ENCODE peak calls at places on chromosomes 4 and X, in eight cellular contexts. One of them, this sample, is unnamed. For H3K36me3 and H3K27me3, the result is how much of the 10 kb centered on the place peaks cover.

GRCh38 chr4:104743141-104743748 is 248.6 kb upstream of the CXXC4 start:
- DNase-seq in cardiac muscle cell: no peak
- DNase-seq in hepatocyte: no peak
- DNase-seq in endodermal cell: no peak
- DNase-seq in Panc1: no peak
- DNase-seq in stomach: no peak
- DNase-seq in left lung: no peak
- DNase-seq in lower lobe of right lung: no peak
- DNase-seq in this sample: no peak

GRCh38 chrX:153592966-153593688 is 5.8 kb downstream of the CCNQ start:
- DNase-seq in stomach: no peak
- DNase-seq in Panc1: no peak
- DNase-seq in endodermal cell: no peak
- DNase-seq in hepatocyte: no peak
- DNase-seq in left lung: no peak
- DNase-seq in cardiac muscle cell: no peak
- DNase-seq in lower lobe of right lung: peak
- DNase-seq in this sample: no peak

GRCh38 chr4:26132858-26133257 is 188.0 kb upstream of the RBPJ start:
- DNase-seq in lower lobe of right lung: no peak
- DNase-seq in stomach: no peak
- DNase-seq in cardiac muscle cell: no peak
- DNase-seq in Panc1: no peak
- DNase-seq in endodermal cell: peak
- DNase-seq in left lung: no peak
- DNase-seq in hepatocyte: no peak
- DNase-seq in this sample: peak

GRCh38 chrX:49287665-49288064 is 15.8 kb upstream of the GAGE10 start:
- DNase-seq in endodermal cell: no peak
- DNase-seq in stomach: no peak
- DNase-seq in cardiac muscle cell: no peak
- DNase-seq in hepatocyte: no peak
- DNase-seq in lower lobe of right lung: no peak
- DNase-seq in Panc1: no peak
- DNase-seq in left lung: no peak
- DNase-seq in this sample: no peak

GRCh38 chr4:57147335-57148060 is 37.3 kb upstream of the IGFBP7 start:
- DNase-seq in Panc1: no peak
- DNase-seq in left lung: no peak
- DNase-seq in cardiac muscle cell: peak
- DNase-seq in hepatocyte: no peak
- DNase-seq in endodermal cell: no peak
- DNase-seq in stomach: no peak
- DNase-seq in lower lobe of right lung: no peak
- DNase-seq in this sample: no peak

GRCh38 chr4:154854362-154854761 is 73.3 kb downstream of the RBM46 start:
- DNase-seq in hepatocyte: peak
- DNase-seq in endodermal cell: no peak
- DNase-seq in left lung: no peak
- DNase-seq in lower lobe of right lung: no peak
- DNase-seq in Panc1: no peak
- DNase-seq in stomach: no peak
- DNase-seq in cardiac muscle cell: peak
- DNase-seq in this sample: no peak

GRCh38 chr4:119238068-119238722 is 25.7 kb downstream of the USP53 start:
- DNase-seq in endodermal cell: no peak
- DNase-seq in stomach: no peak
- DNase-seq in hepatocyte: no peak
- DNase-seq in cardiac muscle cell: no peak
- DNase-seq in lower lobe of right lung: no peak
- DNase-seq in Panc1: no peak
- DNase-seq in left lung: no peak
- DNase-seq in this sample: no peak

GRCh38 chrX:152149648-152150047 is 11.3 kb upstream of the MAGEA10 start:
- DNase-seq in stomach: no peak
- DNase-seq in cardiac muscle cell: no peak
- DNase-seq in endodermal cell: no peak
- DNase-seq in lower lobe of right lung: no peak
- DNase-seq in Panc1: no peak
- DNase-seq in left lung: no peak
- DNase-seq in hepatocyte: no peak
- DNase-seq in this sample: no peak

GRCh38 chrX:51896626-51897025 is 3.2 kb downstream of the MAGED1 start:
- DNase-seq in cardiac muscle cell: no peak
- DNase-seq in endodermal cell: no peak
- DNase-seq in left lung: peak
- DNase-seq in lower lobe of right lung: no peak
- DNase-seq in Panc1: no peak
- DNase-seq in stomach: no peak
- DNase-seq in hepatocyte: no peak
- DNase-seq in this sample: no peak

GRCh38 chrX:30887721-30888120 is 1.3 kb downstream of the TAB3 start:
- DNase-seq in cardiac muscle cell: no peak
- DNase-seq in Panc1: no peak
- DNase-seq in endodermal cell: no peak
- DNase-seq in stomach: no peak
- DNase-seq in lower lobe of right lung: no peak
- DNase-seq in hepatocyte: no peak
- DNase-seq in left lung: no peak
- DNase-seq in this sample: no peak

GRCh38 chrX:140949231-140949630 is 53.2 kb upstream of the SPANXB1 start:
- DNase-seq in left lung: no peak
- DNase-seq in endodermal cell: no peak
- DNase-seq in stomach: no peak
- DNase-seq in cardiac muscle cell: no peak
- DNase-seq in lower lobe of right lung: no peak
- DNase-seq in Panc1: no peak
- DNase-seq in hepatocyte: no peak
- DNase-seq in this sample: no peak

GRCh38 chrX:45794323-45794994 is 593.8 kb upstream of the DIPK2B start:
- DNase-seq in stomach: no peak
- DNase-seq in hepatocyte: no peak
- DNase-seq in endodermal cell: no peak
- DNase-seq in lower lobe of right lung: no peak
- DNase-seq in cardiac muscle cell: no peak
- DNase-seq in left lung: no peak
- DNase-seq in Panc1: no peak
- DNase-seq in this sample: no peak

GRCh38 chr4:126470862-126471261 is 1156.1 kb downstream of the FAT4 start:
- DNase-seq in left lung: no peak
- DNase-seq in hepatocyte: no peak
- DNase-seq in lower lobe of right lung: no peak
- DNase-seq in cardiac muscle cell: peak
- DNase-seq in endodermal cell: no peak
- DNase-seq in Panc1: no peak
- DNase-seq in stomach: no peak
- DNase-seq in this sample: no peak

GRCh38 chrX:21373637-21374162 is 518 bp upstream of the CNKSR2 start:
- DNase-seq in left lung: no peak
- DNase-seq in hepatocyte: no peak
- DNase-seq in cardiac muscle cell: no peak
- DNase-seq in lower lobe of right lung: no peak
- DNase-seq in Panc1: no peak
- DNase-seq in stomach: no peak
- DNase-seq in endodermal cell: no peak
- DNase-seq in this sample: peak

GRCh38 chr4:106104276-106104675 is 209.0 kb downstream of the NPNT start:
- DNase-seq in stomach: no peak
- DNase-seq in Panc1: no peak
- DNase-seq in endodermal cell: no peak
- DNase-seq in lower lobe of right lung: no peak
- DNase-seq in cardiac muscle cell: no peak
- DNase-seq in hepatocyte: no peak
- DNase-seq in left lung: no peak
- DNase-seq in this sample: no peak

GRCh38 chr4:106114284-106114683 is 201.7 kb downstream of the TBCK start:
- DNase-seq in lower lobe of right lung: no peak
- DNase-seq in endodermal cell: no peak
- DNase-seq in left lung: no peak
- DNase-seq in hepatocyte: no peak
- DNase-seq in stomach: no peak
- DNase-seq in cardiac muscle cell: no peak
- DNase-seq in Panc1: no peak
- DNase-seq in this sample: peak

GRCh38 chr4:106105697-106106096 is 210.3 kb downstream of the TBCK start:
- DNase-seq in left lung: no peak
- DNase-seq in Panc1: no peak
- DNase-seq in endodermal cell: no peak
- DNase-seq in lower lobe of right lung: no peak
- DNase-seq in stomach: no peak
- DNase-seq in hepatocyte: no peak
- DNase-seq in cardiac muscle cell: no peak
- DNase-seq in this sample: no peak

DNA sequence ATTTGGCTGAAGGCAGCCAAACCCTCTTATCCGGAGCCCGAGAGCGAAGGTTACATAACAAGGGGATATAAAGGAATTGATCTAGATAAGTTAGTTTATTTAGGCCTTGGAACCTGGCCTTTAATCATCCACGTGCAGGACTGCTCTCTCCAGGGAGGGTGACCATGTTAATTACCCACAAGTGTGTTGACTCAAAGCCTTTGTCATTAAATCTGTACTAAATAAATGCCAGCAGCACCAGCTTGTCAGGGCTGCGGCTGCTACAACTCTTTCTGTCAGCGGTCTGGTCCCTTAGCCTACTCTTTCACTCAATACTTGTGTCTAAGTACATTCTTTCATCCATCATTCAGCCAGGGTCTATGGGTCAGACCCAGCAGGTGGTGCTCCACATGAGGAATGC is 206.1 kb downstream of the TBCK start:
- DNase-seq in endodermal cell: no peak
- DNase-seq in stomach: no peak
- DNase-seq in left lung: no peak
- DNase-seq in Panc1: no peak
- DNase-seq in lower lobe of right lung: no peak
- DNase-seq in cardiac muscle cell: no peak
- DNase-seq in hepatocyte: no peak
- DNase-seq in this sample: no peak
- H3K36me3 ChIP-seq in endodermal cell: under half
- H3K36me3 ChIP-seq in stomach: half or more
- H3K36me3 ChIP-seq in left lung: half or more
- H3K36me3 ChIP-seq in Panc1: under half
- H3K36me3 ChIP-seq in lower lobe of right lung: under half
- H3K36me3 ChIP-seq in cardiac muscle cell: under half
- H3K36me3 ChIP-seq in hepatocyte: under half
- H3K36me3 ChIP-seq in this sample: under half

DNA sequence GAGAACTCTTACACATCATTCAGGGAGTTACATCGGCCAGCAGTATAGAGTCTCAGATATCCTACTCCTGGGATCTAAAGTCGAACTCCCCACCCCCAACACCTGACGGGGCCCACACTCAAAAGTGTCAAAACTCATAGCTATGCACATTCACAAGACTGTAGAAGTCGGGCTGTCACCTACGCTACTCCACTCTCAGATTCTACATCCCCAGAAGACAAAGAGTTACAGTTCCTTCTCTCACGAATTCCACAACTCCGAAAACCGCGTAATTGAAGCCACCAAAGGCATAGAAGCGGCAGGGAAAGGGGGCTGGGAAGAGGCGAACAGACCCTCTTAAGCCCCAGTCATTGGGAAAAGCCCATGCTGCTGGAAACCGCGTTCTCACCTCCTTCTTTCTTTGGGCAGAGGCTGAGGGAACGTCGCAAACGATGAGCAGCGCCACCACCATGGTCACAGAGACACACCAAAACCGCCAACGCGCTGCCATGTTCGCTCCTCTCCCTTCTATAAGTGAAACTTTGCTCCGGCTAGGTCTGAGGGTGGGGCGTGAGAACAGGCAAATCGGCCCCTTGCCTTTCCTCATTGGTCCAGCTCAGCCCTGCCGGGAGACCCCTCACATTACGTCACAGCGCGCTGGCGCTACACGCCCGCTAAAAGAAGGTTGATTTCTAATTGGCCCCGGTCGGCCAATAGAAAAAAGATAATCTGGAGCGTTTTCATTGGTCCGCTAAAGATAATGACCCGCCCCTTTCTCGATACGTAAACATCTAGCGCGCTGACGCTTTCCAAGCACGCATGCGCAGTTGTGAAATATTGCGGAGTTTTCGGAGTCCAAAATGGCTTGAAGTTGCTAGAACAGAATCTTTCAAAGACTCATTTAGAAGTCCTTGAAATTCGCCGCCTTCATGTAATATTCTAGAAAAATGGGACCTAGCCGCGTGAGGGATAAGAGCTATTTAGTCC is at the start of gene MAGT1:
- DNase-seq in endodermal cell: peak
- DNase-seq in lower lobe of right lung: peak
- DNase-seq in hepatocyte: peak
- DNase-seq in cardiac muscle cell: peak
- DNase-seq in left lung: peak
- DNase-seq in Panc1: peak
- DNase-seq in stomach: peak
- DNase-seq in this sample: peak
- H3K27me3 ChIP-seq in endodermal cell: under half
- H3K27me3 ChIP-seq in lower lobe of right lung: under half
- H3K27me3 ChIP-seq in hepatocyte: under half
- H3K27me3 ChIP-seq in cardiac muscle cell: under half
- H3K27me3 ChIP-seq in left lung: under half
- H3K27me3 ChIP-seq in Panc1: under half
- H3K27me3 ChIP-seq in stomach: under half
- H3K27me3 ChIP-seq in this sample: under half

GRCh38 chr4:6873792-6874461 is 35.7 kb upstream of the TBC1D14 start:
- DNase-seq in stomach: peak
- DNase-seq in lower lobe of right lung: peak
- DNase-seq in hepatocyte: peak
- DNase-seq in Panc1: peak
- DNase-seq in cardiac muscle cell: peak
- DNase-seq in endodermal cell: peak
- DNase-seq in left lung: peak
- DNase-seq in this sample: peak

GRCh38 chr4:6878451-6879059 is 31.1 kb upstream of the TBC1D14 start:
- DNase-seq in left lung: no peak
- DNase-seq in lower lobe of right lung: no peak
- DNase-seq in cardiac muscle cell: no peak
- DNase-seq in Panc1: no peak
- DNase-seq in hepatocyte: no peak
- DNase-seq in stomach: no peak
- DNase-seq in endodermal cell: no peak
- DNase-seq in this sample: no peak

GRCh38 chr4:6875431-6875831 is 34.2 kb upstream of the TBC1D14 start:
- DNase-seq in endodermal cell: no peak
- DNase-seq in stomach: no peak
- DNase-seq in hepatocyte: no peak
- DNase-seq in Panc1: no peak
- DNase-seq in left lung: no peak
- DNase-seq in cardiac muscle cell: no peak
- DNase-seq in lower lobe of right lung: peak
- DNase-seq in this sample: no peak

GRCh38 chr4:6876440-6876839 is 33.2 kb upstream of the TBC1D14 start:
- DNase-seq in Panc1: no peak
- DNase-seq in hepatocyte: no peak
- DNase-seq in lower lobe of right lung: no peak
- DNase-seq in endodermal cell: no peak
- DNase-seq in stomach: no peak
- DNase-seq in cardiac muscle cell: peak
- DNase-seq in left lung: no peak
- DNase-seq in this sample: no peak

GRCh38 chr4:6877070-6877469 is 32.6 kb upstream of the TBC1D14 start:
- DNase-seq in Panc1: no peak
- DNase-seq in stomach: no peak
- DNase-seq in left lung: no peak
- DNase-seq in hepatocyte: no peak
- DNase-seq in endodermal cell: no peak
- DNase-seq in lower lobe of right lung: no peak
- DNase-seq in cardiac muscle cell: no peak
- DNase-seq in this sample: no peak
- H3K36me3 ChIP-seq in Panc1: under half
- H3K36me3 ChIP-seq in stomach: half or more
- H3K36me3 ChIP-seq in left lung: half or more
- H3K36me3 ChIP-seq in hepatocyte: under half
- H3K36me3 ChIP-seq in endodermal cell: half or more
- H3K36me3 ChIP-seq in lower lobe of right lung: half or more
- H3K36me3 ChIP-seq in cardiac muscle cell: under half
- H3K36me3 ChIP-seq in this sample: under half

GRCh38 chr4:15832523-15833451 is 54.7 kb downstream of the CD38 start:
- DNase-seq in Panc1: no peak
- DNase-seq in lower lobe of right lung: no peak
- DNase-seq in endodermal cell: no peak
- DNase-seq in hepatocyte: no peak
- DNase-seq in cardiac muscle cell: no peak
- DNase-seq in stomach: no peak
- DNase-seq in left lung: no peak
- DNase-seq in this sample: no peak
- H3K27me3 ChIP-seq in Panc1: under half
- H3K27me3 ChIP-seq in lower lobe of right lung: under half
- H3K27me3 ChIP-seq in endodermal cell: under half
- H3K27me3 ChIP-seq in hepatocyte: under half
- H3K27me3 ChIP-seq in cardiac muscle cell: under half
- H3K27me3 ChIP-seq in stomach: under half
- H3K27me3 ChIP-seq in left lung: under half
- H3K27me3 ChIP-seq in this sample: under half

This sample was measured in H7.